ENCODE peak calls at places on chromosomes 16 and 17, in nine cellular contexts. One of them, this sample, is unnamed.

GRCh38 chr16:585351-585750 is 4.5 kb upstream of the RAB40C start:
- DNase-seq in endodermal cell: peak; percentile 81
- DNase-seq in GM12878: no peak
- DNase-seq in MM.1S: no peak
- DNase-seq in H9: peak; percentile 73
- DNase-seq in neural progenitor cell: peak; percentile 56
- DNase-seq in fibroblast of lung: no peak
- DNase-seq in neuronal stem cell: no peak
- DNase-seq in PC-3: no peak
- DNase-seq in this sample: no peak

GRCh38 chr17:60170835-60171752 is 21.3 kb downstream of the CA4 start:
- DNase-seq in endodermal cell: peak; percentile 68
- DNase-seq in GM12878: no peak
- DNase-seq in MM.1S: no peak
- DNase-seq in H9: peak; percentile 43
- DNase-seq in neural progenitor cell: no peak
- DNase-seq in fibroblast of lung: no peak
- DNase-seq in neuronal stem cell: no peak
- DNase-seq in PC-3: no peak
- DNase-seq in this sample: no peak

GRCh38 chr17:47099451-47099986 is 89.6 kb downstream of the CDC27 start:
- DNase-seq in endodermal cell: peak; percentile 67
- DNase-seq in GM12878: no peak
- DNase-seq in MM.1S: no peak
- DNase-seq in H9: no peak
- DNase-seq in neural progenitor cell: no peak
- DNase-seq in fibroblast of lung: no peak
- DNase-seq in neuronal stem cell: no peak
- DNase-seq in PC-3: no peak
- DNase-seq in this sample: no peak

GRCh38 chr16:68612996-68613395 is 32.1 kb upstream of the CDH3 start:
- DNase-seq in endodermal cell: no peak
- DNase-seq in GM12878: no peak
- DNase-seq in MM.1S: no peak
- DNase-seq in H9: no peak
- DNase-seq in neural progenitor cell: no peak
- DNase-seq in fibroblast of lung: no peak
- DNase-seq in neuronal stem cell: no peak
- DNase-seq in PC-3: no peak
- DNase-seq in this sample: no peak

GRCh38 chr17:14169287-14169686 is 67.4 kb downstream of the CDRT15 start:
- DNase-seq in endodermal cell: no peak
- DNase-seq in GM12878: no peak
- DNase-seq in MM.1S: no peak
- DNase-seq in H9: no peak
- DNase-seq in neural progenitor cell: no peak
- DNase-seq in fibroblast of lung: no peak
- DNase-seq in neuronal stem cell: no peak
- DNase-seq in PC-3: no peak
- DNase-seq in this sample: no peak

GRCh38 chr16:3089717-3090592 is 9.1 kb downstream of the ZSCAN10 start:
- DNase-seq in endodermal cell: no peak
- DNase-seq in GM12878: no peak
- DNase-seq in MM.1S: no peak
- DNase-seq in H9: no peak
- DNase-seq in neural progenitor cell: no peak
- DNase-seq in fibroblast of lung: no peak
- DNase-seq in neuronal stem cell: no peak
- DNase-seq in PC-3: no peak
- DNase-seq in this sample: peak; percentile 74

GRCh38 chr16:15949210-15950166 is at the start of gene ABCC1:
- DNase-seq in endodermal cell: peak; percentile 77
- DNase-seq in GM12878: no peak
- DNase-seq in MM.1S: peak; percentile 51
- DNase-seq in H9: peak; percentile 52
- DNase-seq in neural progenitor cell: peak; percentile 77
- DNase-seq in fibroblast of lung: no peak
- DNase-seq in neuronal stem cell: peak; percentile 48
- DNase-seq in PC-3: peak; percentile 49
- DNase-seq in this sample: peak; percentile 76

GRCh38 chr17:17876959-17877547 is 40.3 kb upstream of the SREBF1 start:
- DNase-seq in endodermal cell: no peak
- DNase-seq in GM12878: no peak
- DNase-seq in MM.1S: no peak
- DNase-seq in H9: no peak
- DNase-seq in neural progenitor cell: no peak
- DNase-seq in fibroblast of lung: peak; percentile 71
- DNase-seq in neuronal stem cell: no peak
- DNase-seq in PC-3: no peak
- DNase-seq in this sample: peak; percentile 89

GRCh38 chr17:4531988-4532736 is 23.0 kb downstream of the MYBBP1A start:
- DNase-seq in endodermal cell: peak; percentile 55
- DNase-seq in GM12878: no peak
- DNase-seq in MM.1S: no peak
- DNase-seq in H9: no peak
- DNase-seq in neural progenitor cell: no peak
- DNase-seq in fibroblast of lung: no peak
- DNase-seq in neuronal stem cell: no peak
- DNase-seq in PC-3: no peak
- DNase-seq in this sample: no peak
- H3K9ac ChIP-seq in endodermal cell: no peak overlapping the region
- H3K9ac ChIP-seq in GM12878: no peak overlapping the region
- H3K9ac ChIP-seq in MM.1S: no peak overlapping the region
- H3K9ac ChIP-seq in H9: no peak overlapping the region
- H3K9ac ChIP-seq in neural progenitor cell: no peak overlapping the region
- H3K9ac ChIP-seq in fibroblast of lung: no peak overlapping the region
- H3K9ac ChIP-seq in neuronal stem cell: no peak overlapping the region
- H3K9ac ChIP-seq in PC-3: no peak overlapping the region
- H3K9ac ChIP-seq in this sample: no peak overlapping the region

GRCh38 chr16:88435437-88436355 is 17.4 kb upstream of the ZFPM1 start:
- DNase-seq in endodermal cell: no peak
- DNase-seq in GM12878: no peak
- DNase-seq in MM.1S: no peak
- DNase-seq in H9: no peak
- DNase-seq in neural progenitor cell: no peak
- DNase-seq in fibroblast of lung: no peak
- DNase-seq in neuronal stem cell: no peak
- DNase-seq in PC-3: no peak
- DNase-seq in this sample: no peak
- H3K9ac ChIP-seq in endodermal cell: no peak overlapping the region
- H3K9ac ChIP-seq in GM12878: no peak overlapping the region
- H3K9ac ChIP-seq in MM.1S: no peak overlapping the region
- H3K9ac ChIP-seq in H9: no peak overlapping the region
- H3K9ac ChIP-seq in neural progenitor cell: no peak overlapping the region
- H3K9ac ChIP-seq in fibroblast of lung: no peak overlapping the region
- H3K9ac ChIP-seq in neuronal stem cell: no peak overlapping the region
- H3K9ac ChIP-seq in PC-3: no peak overlapping the region
- H3K9ac ChIP-seq in this sample: no peak overlapping the region

GRCh38 chr16:8853150-8853549 is 15.7 kb downstream of the CARHSP1 start:
- DNase-seq in endodermal cell: no peak
- DNase-seq in GM12878: no peak
- DNase-seq in MM.1S: no peak
- DNase-seq in H9: no peak
- DNase-seq in neural progenitor cell: no peak
- DNase-seq in fibroblast of lung: no peak
- DNase-seq in neuronal stem cell: no peak
- DNase-seq in PC-3: no peak
- DNase-seq in this sample: no peak
- H3K9ac ChIP-seq in endodermal cell: peak overlapping the region; percentile 34
- H3K9ac ChIP-seq in GM12878: no peak overlapping the region
- H3K9ac ChIP-seq in MM.1S: no peak overlapping the region
- H3K9ac ChIP-seq in H9: no peak overlapping the region
- H3K9ac ChIP-seq in neural progenitor cell: no peak overlapping the region
- H3K9ac ChIP-seq in fibroblast of lung: no peak overlapping the region
- H3K9ac ChIP-seq in neuronal stem cell: no peak overlapping the region
- H3K9ac ChIP-seq in PC-3: no peak overlapping the region
- H3K9ac ChIP-seq in this sample: no peak overlapping the region

GRCh38 chr17:40104570-40105471 is 4.4 kb upstream of the NR1D1 start:
- DNase-seq in endodermal cell: no peak
- DNase-seq in GM12878: no peak
- DNase-seq in MM.1S: peak; percentile 27
- DNase-seq in H9: no peak
- DNase-seq in neural progenitor cell: no peak
- DNase-seq in fibroblast of lung: no peak
- DNase-seq in neuronal stem cell: no peak
- DNase-seq in PC-3: no peak
- DNase-seq in this sample: no peak
- H3K9ac ChIP-seq in endodermal cell: no peak overlapping the region
- H3K9ac ChIP-seq in GM12878: no peak overlapping the region
- H3K9ac ChIP-seq in MM.1S: peak overlapping the region; percentile 50
- H3K9ac ChIP-seq in H9: no peak overlapping the region
- H3K9ac ChIP-seq in neural progenitor cell: no peak overlapping the region
- H3K9ac ChIP-seq in fibroblast of lung: no peak overlapping the region
- H3K9ac ChIP-seq in neuronal stem cell: no peak overlapping the region
- H3K9ac ChIP-seq in PC-3: no peak overlapping the region
- H3K9ac ChIP-seq in this sample: no peak overlapping the region

DNA sequence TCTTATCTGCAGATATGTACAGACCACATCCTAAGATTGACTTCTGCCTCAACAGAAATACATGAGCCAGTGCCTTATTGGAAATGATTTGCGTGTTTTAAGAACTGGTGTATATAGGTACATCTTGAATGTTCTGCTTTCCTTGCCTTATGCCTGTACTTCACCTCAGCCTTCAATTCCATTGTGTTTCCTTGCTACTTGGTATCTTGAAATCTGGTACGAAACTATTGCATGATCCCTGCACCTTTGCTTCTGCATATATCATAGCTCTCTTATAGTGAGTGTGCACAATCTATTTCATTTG is 1.5 kb downstream of the ATF7IP2 start:
- DNase-seq in endodermal cell: no peak
- DNase-seq in GM12878: no peak
- DNase-seq in MM.1S: no peak
- DNase-seq in H9: no peak
- DNase-seq in neural progenitor cell: no peak
- DNase-seq in fibroblast of lung: no peak
- DNase-seq in neuronal stem cell: no peak
- DNase-seq in PC-3: no peak
- DNase-seq in this sample: no peak
- H3K9ac ChIP-seq in endodermal cell: peak overlapping the region; percentile 66
- H3K9ac ChIP-seq in GM12878: no peak overlapping the region
- H3K9ac ChIP-seq in MM.1S: no peak overlapping the region
- H3K9ac ChIP-seq in H9: peak overlapping the region; percentile 9
- H3K9ac ChIP-seq in neural progenitor cell: no peak overlapping the region
- H3K9ac ChIP-seq in fibroblast of lung: no peak overlapping the region
- H3K9ac ChIP-seq in neuronal stem cell: no peak overlapping the region
- H3K9ac ChIP-seq in PC-3: peak overlapping the region; percentile 79
- H3K9ac ChIP-seq in this sample: no peak overlapping the region

GRCh38 chr16:85617948-85618347 is 4.8 kb downstream of the GSE1 start:
- DNase-seq in endodermal cell: no peak
- DNase-seq in GM12878: no peak
- DNase-seq in MM.1S: no peak
- DNase-seq in H9: no peak
- DNase-seq in neural progenitor cell: no peak
- DNase-seq in fibroblast of lung: no peak
- DNase-seq in neuronal stem cell: no peak
- DNase-seq in PC-3: peak; percentile 63
- DNase-seq in this sample: no peak
- H3K9ac ChIP-seq in endodermal cell: no peak overlapping the region
- H3K9ac ChIP-seq in GM12878: no peak overlapping the region
- H3K9ac ChIP-seq in MM.1S: no peak overlapping the region
- H3K9ac ChIP-seq in H9: no peak overlapping the region
- H3K9ac ChIP-seq in neural progenitor cell: no peak overlapping the region
- H3K9ac ChIP-seq in fibroblast of lung: no peak overlapping the region
- H3K9ac ChIP-seq in neuronal stem cell: no peak overlapping the region
- H3K9ac ChIP-seq in PC-3: no peak overlapping the region
- H3K9ac ChIP-seq in this sample: no peak overlapping the region

GRCh38 chr16:85180047-85180878 is 68.0 kb upstream of the CIBAR2 start:
- DNase-seq in endodermal cell: no peak
- DNase-seq in GM12878: no peak
- DNase-seq in MM.1S: no peak
- DNase-seq in H9: no peak
- DNase-seq in neural progenitor cell: no peak
- DNase-seq in fibroblast of lung: no peak
- DNase-seq in neuronal stem cell: no peak
- DNase-seq in PC-3: no peak
- DNase-seq in this sample: peak; percentile 45
- H3K9ac ChIP-seq in endodermal cell: no peak overlapping the region
- H3K9ac ChIP-seq in GM12878: no peak overlapping the region
- H3K9ac ChIP-seq in MM.1S: no peak overlapping the region
- H3K9ac ChIP-seq in H9: no peak overlapping the region
- H3K9ac ChIP-seq in neural progenitor cell: no peak overlapping the region
- H3K9ac ChIP-seq in fibroblast of lung: no peak overlapping the region
- H3K9ac ChIP-seq in neuronal stem cell: no peak overlapping the region
- H3K9ac ChIP-seq in PC-3: no peak overlapping the region
- H3K9ac ChIP-seq in this sample: no peak overlapping the region